ENCODE peak calls at places on chromosomes 3 and 15, in eight cellular contexts. L is cardiac muscle cell, P is HFF-Myc, B is sigmoid colon, O is choroid plexus epithelial cell, Y is MM.1S, R is OCI-LY7, Z is endothelial cell of umbilical vein. E is an unnamed sample.

GRCh38 chr3:134905647-134905935 is 110.5 kb downstream of the EPHB1 start:
- DNase-seq in L (no peak), P (no peak), B (no peak), O (no peak), Y (no peak), R (no peak), Z (no peak), E (no peak)

GRCh38 chr3:129699635-129700034 is 93.2 kb upstream of the PLXND1 start:
- DNase-seq in L (no peak), P (no peak), B (no peak), O (no peak), Y (no peak), R (no peak), Z (no peak), E (no peak)

GRCh38 chr3:30324587-30324986 is 281.8 kb upstream of the TGFBR2 start:
- DNase-seq in L (no peak), P (peak; percentile 38), B (no peak), O (no peak), Y (no peak), R (no peak), Z (no peak), E (peak; percentile 85)

GRCh38 chr3:76470285-76470684 is 569.6 kb upstream of the ROBO2 start:
- DNase-seq in L (no peak), P (no peak), B (no peak), O (peak; percentile 93), Y (no peak), R (no peak), Z (no peak), E (no peak)

GRCh38 chr15:42427429-42428223 is 63.3 kb downstream of the ZNF106 start:
- DNase-seq in L (peak; percentile 64), P (peak; percentile 52), B (no peak), O (peak; percentile 72), Y (no peak), R (no peak), Z (no peak), E (peak; percentile 96)

GRCh38 chr3:33236005-33236404 is 17.4 kb upstream of the SUSD5 start:
- DNase-seq in L (no peak), P (no peak), B (no peak), O (no peak), Y (no peak), R (no peak), Z (no peak), E (no peak)

GRCh38 chr3:49668414-49668797 is 5.7 kb upstream of the APEH start:
- DNase-seq in L (no peak), P (no peak), B (no peak), O (no peak), Y (no peak), R (peak; percentile 19), Z (no peak), E (no peak)

GRCh38 chr3:126835472-126836219 is 131.6 kb downstream of the CHCHD6 start:
- DNase-seq in L (peak; percentile 34), P (no peak), B (peak; percentile 20), O (peak; percentile 71), Y (no peak), R (no peak), Z (no peak), E (peak; percentile 20)

GRCh38 chr3:52385157-52385556 is 59.7 kb downstream of the SEMA3G start:
- DNase-seq in L (peak; percentile 30), P (no peak), B (no peak), O (peak; percentile 57), Y (peak; percentile 49), R (peak; percentile 82), Z (peak; percentile 26), E (no peak)

GRCh38 chr3:188734395-188734794 is 437.4 kb upstream of the TPRG1 start:
- DNase-seq in L (no peak), P (no peak), B (no peak), O (no peak), Y (no peak), R (no peak), Z (peak; percentile 25), E (no peak)

GRCh38 chr3:129238945-129239705 is 10.3 kb upstream of the COPG1 start:
- DNase-seq in L (peak; percentile 74), P (no peak), B (no peak), O (peak; percentile 73), Y (peak; percentile 28), R (no peak), Z (no peak), E (no peak)

GRCh38 chr15:74127255-74127953 is 3.0 kb upstream of the ISLR2 start:
- DNase-seq in L (peak; percentile 92), P (peak; percentile 46), B (peak; percentile 93), O (peak; percentile 86), Y (peak; percentile 77), R (peak; percentile 74), Z (peak; percentile 75), E (no peak)

GRCh38 chr3:160368804-160369203 is 30.2 kb downstream of the IFT80 start:
- DNase-seq in L (no peak), P (no peak), B (no peak), O (no peak), Y (no peak), R (peak; percentile 48), Z (no peak), E (no peak)

GRCh38 chr15:67085818-67086649 is 20.6 kb downstream of the SMAD3 start:
- DNase-seq in L (peak; percentile 96), P (peak; percentile 85), B (no peak), O (peak; percentile 94), Y (peak; percentile 98), R (peak; percentile 95), Z (no peak), E (peak; percentile 70)

GRCh38 chr15:88241060-88241459 is 15.5 kb downstream of the NTRK3 start:
- DNase-seq in L (no peak), P (no peak), B (no peak), O (no peak), Y (no peak), R (no peak), Z (no peak), E (no peak)

GRCh38 chr15:82056900-82057825 is 11.3 kb upstream of the MEX3B start:
- DNase-seq in L (no peak), P (no peak), B (no peak), O (no peak), Y (no peak), R (no peak), Z (no peak), E (no peak)

GRCh38 chr3:123025642-123026521 is 1.7 kb downstream of the SEMA5B start:
- DNase-seq in L (peak; percentile 26), P (no peak), B (no peak), O (no peak), Y (no peak), R (no peak), Z (no peak), E (no peak)

GRCh38 chr15:68268405-68268804 is 9.1 kb upstream of the FEM1B start:
- DNase-seq in L (no peak), P (no peak), B (no peak), O (peak; percentile 83), Y (no peak), R (no peak), Z (no peak), E (no peak)

GRCh38 chr15:101003076-101003475 is 83.9 kb downstream of the LRRK1 start:
- DNase-seq in L (no peak), P (no peak), B (no peak), O (no peak), Y (no peak), R (no peak), Z (no peak), E (no peak)

GRCh38 chr3:46594723-46595122 is 17.6 kb upstream of the FAM240A start:
- DNase-seq in L (no peak), P (no peak), B (no peak), O (no peak), Y (no peak), R (no peak), Z (no peak), E (no peak)

GRCh38 chr3:196991581-196992460 is 23.2 kb upstream of the PIGZ start:
- DNase-seq in L (no peak), P (no peak), B (peak; percentile 40), O (no peak), Y (no peak), R (no peak), Z (no peak), E (no peak)

GRCh38 chr3:114496874-114497273 is 203.0 kb downstream of the TIGIT start:
- DNase-seq in L (peak; percentile 82), P (peak; percentile 31), B (no peak), O (peak; percentile 73), Y (no peak), R (no peak), Z (no peak), E (no peak)

GRCh38 chr15:91099616-91100560 is at the start of gene SV2B:
- DNase-seq in L (peak; percentile 38), P (no peak), B (no peak), O (peak; percentile 24), Y (peak; percentile 66), R (no peak), Z (peak; percentile 7), E (no peak)
- TF ChIP-seq CTCF in L (peak; percentile 18), P (peak; percentile 28), B (no peak), O (peak; percentile 15), Y (peak; percentile 28), R (no peak), Z (no peak), E (peak; percentile 21)

DNA sequence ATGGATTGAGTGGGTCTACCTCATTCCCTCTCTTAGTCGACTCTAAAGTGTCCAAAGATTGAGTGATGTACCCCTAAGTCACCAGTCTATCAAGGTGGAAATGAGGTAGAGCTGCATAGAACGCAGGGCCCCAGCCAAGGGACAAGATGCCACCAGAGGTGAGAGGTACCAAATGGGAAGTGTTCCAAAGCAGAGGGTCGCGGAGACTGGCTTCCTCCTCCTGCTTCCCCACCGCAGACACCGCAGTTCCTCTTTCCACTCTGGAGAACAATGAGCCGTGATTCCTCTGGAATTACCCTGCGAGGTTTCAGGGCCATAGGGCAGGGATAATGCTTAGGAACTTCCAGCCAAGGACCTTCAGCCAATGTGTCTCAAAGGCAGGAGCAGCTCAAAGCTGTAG is 55.8 kb downstream of the DAPK2 start:
- DNase-seq in L (no peak), P (no peak), B (no peak), O (no peak), Y (no peak), R (no peak), Z (no peak), E (no peak)
- H3K4me3 ChIP-seq in L (no peak overlapping the region), P (no peak overlapping the region), B (no peak overlapping the region), O (no peak overlapping the region), Y (no peak overlapping the region), R (no peak overlapping the region), Z (no peak overlapping the region), E (no peak overlapping the region)

DNA sequence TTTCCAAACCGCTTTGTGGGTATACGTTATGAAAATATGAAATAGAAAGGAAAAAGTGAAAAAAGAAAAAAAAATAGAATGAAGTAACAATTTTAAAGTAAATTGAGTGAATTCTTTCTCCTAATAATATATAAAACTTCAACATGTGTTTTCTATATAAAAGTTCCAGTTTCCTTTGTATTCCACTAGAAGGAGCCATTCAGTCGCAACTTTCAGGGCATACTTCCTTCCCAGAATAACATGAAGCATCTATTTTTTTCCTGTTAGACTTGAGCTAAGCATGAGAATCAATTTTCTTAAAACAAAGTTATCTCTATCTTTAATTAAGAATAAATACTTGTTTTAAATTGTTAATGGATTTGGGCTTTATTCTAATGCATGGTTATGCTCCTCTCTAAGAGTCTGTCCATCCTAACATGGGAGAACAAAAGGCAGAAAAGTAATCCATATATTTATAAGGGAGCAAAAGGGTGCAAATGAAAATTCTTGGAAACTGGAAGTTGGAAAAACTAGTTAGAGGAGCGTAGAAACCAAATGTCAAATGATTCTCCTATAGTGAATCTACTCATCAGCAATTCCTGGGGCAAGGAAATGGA is 16.0 kb upstream of the VGLL3 start:
- DNase-seq in L (peak; percentile 67), P (no peak), B (no peak), O (peak; percentile 83), Y (no peak), R (no peak), Z (no peak), E (no peak)
- TF ChIP-seq CTCF in L (peak; percentile 64), P (peak; percentile 40), B (no peak), O (peak; percentile 73), Y (no peak), R (peak; percentile 58), Z (no peak), E (peak; percentile 67)

GRCh38 chr3:105790534-105790933 is 78.3 kb downstream of the CBLB start:
- DNase-seq in L (peak; percentile 30), P (no peak), B (no peak), O (no peak), Y (no peak), R (no peak), Z (no peak), E (no peak)
- H3K4me3 ChIP-seq in L (no peak overlapping the region), P (no peak overlapping the region), B (no peak overlapping the region), O (no peak overlapping the region), Y (no peak overlapping the region), R (no peak overlapping the region), Z (no peak overlapping the region), E (no peak overlapping the region)

E was measured in BJ.